ENCODE peak calls at places on chromosomes 4 and X, in six cellular contexts. L, P, G, Q, S and H are unnamed samples.

GRCh38 chrX:119647552-119648420 is 41.6 kb upstream of the NKRF start:
- DNase-seq in Q (peak; percentile 37), S (no peak), P (no peak), G (no peak), L (no peak), H (no peak)

GRCh38 chrX:3345281-3346081 is 971 bp downstream of the MXRA5 start:
- DNase-seq in G (no peak), S (peak; percentile 66), Q (no peak), L (peak; percentile 56), P (peak; percentile 23), H (peak; percentile 35)

GRCh38 chrX:72141372-72142004 is 9.8 kb upstream of the RTL5 start:
- DNase-seq in S (no peak), G (no peak), Q (no peak), P (no peak), L (no peak), H (peak; percentile 15)

GRCh38 chr4:183441276-183441675 is 3.2 kb upstream of the CDKN2AIP start:
- DNase-seq in P (no peak), G (no peak), S (no peak), Q (no peak), L (no peak), H (no peak)

GRCh38 chr4:41215155-41215554 is 813 bp upstream of the APBB2 start:
- DNase-seq in S (no peak), G (no peak), P (no peak), Q (no peak), L (no peak), H (no peak)

GRCh38 chr4:90184560-90184959 is 57.4 kb downstream of the CCSER1 start:
- DNase-seq in S (no peak), L (no peak), P (no peak), G (no peak), Q (no peak), H (no peak)

GRCh38 chr4:48368389-48368788 is 27.1 kb downstream of the SLAIN2 start:
- DNase-seq in L (no peak), P (no peak), G (no peak), Q (no peak), S (no peak), H (no peak)

GRCh38 chr4:139655116-139655515 is 10.5 kb upstream of the MGST2 start:
- DNase-seq in L (peak; percentile 56), Q (no peak), G (no peak), P (no peak), S (no peak), H (peak; percentile 71)

GRCh38 chrX:134236690-134237362 is at the start of gene CCDC160:
- DNase-seq in Q (no peak), S (peak; percentile 46), G (no peak), L (peak; percentile 38), P (peak; percentile 70), H (no peak)

GRCh38 chr4:73770917-73771316 is 30.5 kb downstream of the CXCL8 start:
- DNase-seq in L (no peak), G (no peak), Q (no peak), P (no peak), S (no peak), H (no peak)
- H3K4me3 ChIP-seq in L (no peak overlapping the region), G (no peak overlapping the region), Q (no peak overlapping the region), P (no peak overlapping the region), S (no peak overlapping the region), H (no peak overlapping the region)

GRCh38 chrX:154004315-154004714 is 15.4 kb downstream of the IRAK1 start:
- DNase-seq in S (no peak), L (no peak), P (no peak), G (no peak), Q (no peak), H (no peak)

GRCh38 chrX:154002215-154002719 is 17.4 kb downstream of the IRAK1 start:
- DNase-seq in L (peak; percentile 80), Q (peak; percentile 21), P (no peak), S (peak; percentile 50), G (no peak), H (peak; percentile 48)

GRCh38 chrX:153995504-153995903 is 22.9 kb downstream of the TMEM187 start:
- DNase-seq in L (no peak), P (no peak), G (no peak), S (no peak), Q (no peak), H (no peak)

GRCh38 chrX:153999359-154000037 is 20.2 kb downstream of the IRAK1 start:
- DNase-seq in P (no peak), L (no peak), Q (no peak), G (no peak), S (no peak), H (no peak)

DNA sequence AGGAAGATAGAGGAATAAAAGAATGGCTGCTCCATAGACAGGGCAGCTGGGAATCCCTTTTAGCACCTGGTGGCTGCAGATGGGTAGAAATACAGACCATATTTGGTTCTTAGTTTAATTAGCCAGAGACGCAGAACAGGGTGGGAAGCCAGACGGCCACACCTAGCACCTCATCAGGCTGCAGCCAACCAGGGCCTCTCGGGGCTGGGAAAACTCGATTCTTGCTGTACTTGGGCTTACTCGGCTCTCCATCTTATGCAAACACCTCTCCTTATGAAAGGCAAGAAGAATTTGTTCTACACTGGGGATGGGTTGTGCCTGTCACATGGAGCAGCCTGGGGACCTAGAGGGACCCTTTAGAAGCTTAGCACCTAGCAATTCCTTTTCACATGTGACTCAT is 19.7 kb downstream of the IRAK1 start:
- DNase-seq in S (no peak), L (no peak), P (no peak), Q (no peak), G (no peak), H (peak; percentile 47)
- H3K4me3 ChIP-seq in S (no peak overlapping the region), L (no peak overlapping the region), P (no peak overlapping the region), Q (no peak overlapping the region), G (no peak overlapping the region), H (no peak overlapping the region)

GRCh38 chr4:113145519-113146291 is 96.3 kb downstream of the ANK2 start:
- DNase-seq in L (no peak), P (peak; percentile 43), S (peak; percentile 60), G (no peak), Q (no peak), H (no peak)
- H3K4me3 ChIP-seq in L (no peak overlapping the region), P (no peak overlapping the region), S (peak overlapping the region; percentile 28), G (no peak overlapping the region), Q (no peak overlapping the region), H (no peak overlapping the region)

DNA sequence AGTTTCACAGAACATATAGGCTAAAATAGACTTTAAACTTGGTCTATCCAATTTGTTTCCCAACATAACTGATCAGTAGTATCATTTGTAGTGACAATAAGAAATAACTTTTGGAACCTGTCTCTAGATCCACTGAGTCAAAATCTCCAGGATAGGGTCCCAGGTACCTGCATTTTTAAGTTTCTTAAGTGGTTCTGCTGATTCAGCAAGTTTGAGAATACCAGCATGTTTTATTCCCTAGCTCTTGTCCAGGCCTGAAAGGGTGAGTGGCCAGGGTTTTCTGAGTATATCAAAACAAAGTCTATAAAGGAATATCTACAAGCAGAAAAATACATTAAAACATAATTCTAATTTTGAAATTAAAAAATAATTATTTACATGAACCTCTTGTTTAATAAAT is 573.1 kb upstream of the POU3F4 start:
- DNase-seq in P (no peak), Q (no peak), S (no peak), L (no peak), G (no peak), H (no peak)
- H3K4me3 ChIP-seq in P (no peak overlapping the region), Q (no peak overlapping the region), S (no peak overlapping the region), L (no peak overlapping the region), G (no peak overlapping the region), H (no peak overlapping the region)

GRCh38 chrX:150225756-150226155 is 137.4 kb upstream of the MAMLD1 start:
- DNase-seq in G (no peak), Q (no peak), L (no peak), P (no peak), S (no peak), H (no peak)

GRCh38 chrX:150223176-150224015 is 139.7 kb upstream of the MAMLD1 start:
- DNase-seq in S (no peak), G (no peak), P (no peak), Q (no peak), L (no peak), H (no peak)

GRCh38 chrX:150226223-150226965 is 136.7 kb upstream of the MAMLD1 start:
- DNase-seq in Q (no peak), P (no peak), G (no peak), L (no peak), S (no peak), H (no peak)

GRCh38 chrX:150224676-150225075 is 138.4 kb upstream of the MAMLD1 start:
- DNase-seq in G (no peak), P (no peak), Q (no peak), L (no peak), S (no peak), H (no peak)

DNA sequence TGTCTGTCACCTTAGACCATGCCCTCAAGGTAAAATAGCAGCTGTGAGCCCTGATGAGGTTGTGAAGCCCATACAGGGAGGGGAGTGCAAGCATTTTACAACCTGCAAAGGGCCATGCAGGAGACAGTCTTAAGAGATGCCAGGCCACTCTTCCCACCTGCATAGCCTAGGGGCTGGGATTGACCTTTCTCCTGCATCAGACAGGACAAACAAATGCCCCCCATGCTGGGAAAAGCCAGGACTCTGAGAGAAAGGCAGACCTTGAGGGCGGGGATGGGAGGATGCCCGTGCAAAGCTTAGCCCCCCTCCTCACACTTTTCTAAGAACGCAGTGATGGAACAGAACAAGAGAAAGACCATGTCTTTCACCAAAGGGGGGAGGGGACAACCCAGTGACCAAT is 137.9 kb upstream of the MAMLD1 start:
- DNase-seq in Q (no peak), L (no peak), P (no peak), S (no peak), G (no peak), H (no peak)
- H3K4me3 ChIP-seq in Q (no peak overlapping the region), L (no peak overlapping the region), P (no peak overlapping the region), S (no peak overlapping the region), G (no peak overlapping the region), H (no peak overlapping the region)

GRCh38 chrX:21374994-21375794 is 976 bp downstream of the CNKSR2 start:
- DNase-seq in S (peak; percentile 16), Q (no peak), G (no peak), P (peak; percentile 12), L (no peak), H (no peak)
- H3K4me3 ChIP-seq in S (peak overlapping the region; percentile 38), Q (peak overlapping the region; percentile 34), G (peak overlapping the region; percentile 62), P (peak overlapping the region; percentile 36), L (peak overlapping the region; percentile 43), H (no peak overlapping the region)

DNA sequence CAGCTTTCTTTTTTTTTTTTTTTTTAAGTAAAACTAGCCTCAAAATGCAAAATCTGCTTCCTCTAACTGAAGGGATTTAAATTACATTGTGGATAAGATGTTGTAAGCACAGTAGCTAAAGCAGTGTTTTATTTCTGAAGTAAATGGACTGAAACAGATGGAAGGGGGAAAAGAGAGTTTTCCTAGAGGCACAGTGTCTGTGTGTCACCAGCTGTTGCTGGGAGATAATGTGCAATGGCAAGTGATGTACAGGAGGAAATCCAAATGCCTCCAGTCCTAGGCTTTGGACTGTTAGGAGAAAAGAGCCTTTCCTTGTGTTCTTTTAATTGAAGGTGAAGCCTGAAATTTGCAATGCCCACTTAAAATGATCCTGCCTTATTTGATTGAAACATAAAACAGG is 672.1 kb downstream of the GRXCR1 start:
- DNase-seq in S (no peak), Q (no peak), P (no peak), L (no peak), G (no peak), H (no peak)
- H3K4me3 ChIP-seq in S (no peak overlapping the region), Q (no peak overlapping the region), P (no peak overlapping the region), L (no peak overlapping the region), G (no peak overlapping the region), H (no peak overlapping the region)

DNA sequence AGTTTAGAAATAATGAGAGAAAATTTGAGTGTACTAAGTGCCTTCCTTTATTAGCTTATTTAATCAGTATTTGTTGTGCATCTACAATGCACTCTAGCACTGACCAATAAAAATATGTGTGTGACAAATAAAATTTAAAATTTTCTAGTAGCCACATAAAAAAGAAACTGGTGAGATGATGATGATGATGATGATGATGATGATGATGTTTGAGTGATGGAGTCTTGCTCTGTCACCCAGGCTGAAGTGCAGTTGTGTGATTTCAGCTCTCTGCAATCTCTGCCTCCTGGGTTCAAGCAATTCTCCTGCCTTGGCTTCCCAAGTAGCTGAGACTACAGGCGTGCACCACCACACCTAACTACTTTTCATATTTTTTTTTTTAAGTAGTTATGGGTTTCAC is 110.2 kb downstream of the RNF150 start:
- DNase-seq in S (no peak), G (no peak), Q (no peak), L (no peak), P (no peak), H (no peak)
- H3K4me3 ChIP-seq in S (no peak overlapping the region), G (no peak overlapping the region), Q (no peak overlapping the region), L (no peak overlapping the region), P (no peak overlapping the region), H (no peak overlapping the region)